ENCODE peak calls at places on chromosomes 7 and 10, in six cellular contexts. J, B, G, K, P and C are unnamed samples.

GRCh38 chr10:32161586-32161985 is 105.4 kb upstream of the KIF5B start:
- DNase-seq in J (no peak), B (no peak), G (no peak), K (no peak), P (no peak), C (no peak)

GRCh38 chr10:11595395-11595692 is 16.1 kb downstream of the USP6NL start:
- DNase-seq in J (peak; percentile 55), B (no peak), G (no peak), K (no peak), P (no peak), C (no peak)

GRCh38 chr10:75207079-75207867 is 3.3 kb upstream of the VDAC2 start:
- DNase-seq in J (no peak), B (no peak), G (no peak), K (no peak), P (no peak), C (no peak)

GRCh38 chr10:79434816-79435215 is 10.6 kb downstream of the ZCCHC24 start:
- DNase-seq in J (peak; percentile 71), B (peak; percentile 18), G (no peak), K (no peak), P (peak; percentile 61), C (no peak)

GRCh38 chr10:77566228-77566627 is 71.4 kb downstream of the KCNMA1 start:
- DNase-seq in J (peak; percentile 69), B (no peak), G (no peak), K (no peak), P (no peak), C (no peak)

GRCh38 chr10:59991661-59992060 is 85.3 kb upstream of the CCDC6 start:
- DNase-seq in J (peak; percentile 55), B (no peak), G (no peak), K (peak; percentile 31), P (peak; percentile 28), C (no peak)

GRCh38 chr7:7109934-7110333 is 72.4 kb upstream of the C1GALT1 start:
- DNase-seq in J (no peak), B (no peak), G (no peak), K (no peak), P (no peak), C (peak; percentile 28)

GRCh38 chr7:105738133-105738532 is 138.3 kb downstream of the ATXN7L1 start:
- DNase-seq in J (no peak), B (no peak), G (no peak), K (no peak), P (no peak), C (no peak)

GRCh38 chr7:134450296-134451000 is 8.5 kb downstream of the AKR1B1 start:
- DNase-seq in J (peak; percentile 87), B (no peak), G (no peak), K (no peak), P (no peak), C (no peak)

GRCh38 chr10:102648889-102649752 is 4.8 kb downstream of the TRIM8 start:
- DNase-seq in J (no peak), B (peak; percentile 52), G (no peak), K (peak; percentile 48), P (peak; percentile 77), C (peak; percentile 4)

GRCh38 chr10:57925045-57925444 is 342.6 kb downstream of the IPMK start:
- DNase-seq in J (peak; percentile 34), B (no peak), G (no peak), K (no peak), P (no peak), C (peak; percentile 31)

GRCh38 chr10:44297963-44298362 is 86.9 kb downstream of the CXCL12 start:
- DNase-seq in J (no peak), B (no peak), G (no peak), K (no peak), P (peak; percentile 59), C (no peak)

GRCh38 chr7:50502001-50502684 is 52.0 kb upstream of the FIGNL1 start:
- DNase-seq in J (peak; percentile 100), B (no peak), G (no peak), K (no peak), P (no peak), C (no peak)

GRCh38 chr7:74266191-74266963 is 12.2 kb upstream of the RFC2 start:
- DNase-seq in J (no peak), B (no peak), G (no peak), K (peak; percentile 24), P (no peak), C (no peak)

GRCh38 chr10:60714242-60714641 is 64.0 kb upstream of the CDK1 start:
- DNase-seq in J (no peak), B (no peak), G (no peak), K (no peak), P (no peak), C (peak; percentile 65)

GRCh38 chr7:90605055-90605454 is 8.9 kb downstream of the CDK14 start:
- DNase-seq in J (no peak), B (no peak), G (no peak), K (no peak), P (no peak), C (no peak)

GRCh38 chr7:130913721-130914588 is 179.9 kb upstream of the KLF14 start:
- DNase-seq in J (peak; percentile 30), B (no peak), G (no peak), K (no peak), P (no peak), C (peak; percentile 13)

GRCh38 chr7:36280840-36281812 is 108.5 kb upstream of the ANLN start:
- DNase-seq in J (peak; percentile 88), B (no peak), G (no peak), K (no peak), P (peak; percentile 74), C (no peak)

GRCh38 chr7:5143935-5144903 is 45.8 kb upstream of the WIPI2 start:
- DNase-seq in J (no peak), B (peak; percentile 72), G (peak; percentile 45), K (peak; percentile 58), P (peak; percentile 47), C (no peak)

GRCh38 chr10:110802551-110803238 is 69.0 kb upstream of the PDCD4 start:
- DNase-seq in J (peak; percentile 80), B (peak; percentile 23), G (no peak), K (peak; percentile 24), P (no peak), C (peak; percentile 34)

GRCh38 chr7:27130540-27131389 is at the start of gene HOXA4:
- DNase-seq in J (peak; percentile 95), B (peak; percentile 77), G (peak; percentile 40), K (peak; percentile 91), P (peak; percentile 95), C (no peak)

GRCh38 chr7:100967292-100967863 is 2.0 kb upstream of the MUC12 start:
- DNase-seq in J (no peak), B (no peak), G (no peak), K (no peak), P (peak; percentile 70), C (no peak)